ENCODE peak calls at places on chromosomes 4 and X, in ten cellular contexts. K is HCEC 1CT, Z is amniotic stem cell, Q is ELR, G is NCI-H146, T is cerebellar nuclear complex, C is OCI-M1, X is K562, N is ACHN, Y is osteocyte. U is an unnamed sample.

GRCh38 chr4:2867758-2868491 is 24.3 kb downstream of the ADD1 start:
- DNase-seq in K (peak), Z (no peak), Q (no peak), G (peak), T (no peak), C (peak), X (peak), N (no peak), Y (no peak), U (no peak)

GRCh38 chr4:175622887-175623286 is 189.2 kb downstream of the GPM6A start:
- DNase-seq in K (no peak), Z (no peak), Q (peak), G (no peak), T (no peak), C (peak), X (no peak), N (peak), Y (no peak), U (no peak)

GRCh38 chr4:116752027-116752426 is 333.3 kb downstream of the TRAM1L1 start:
- DNase-seq in K (no peak), Z (no peak), Q (no peak), G (no peak), T (no peak), C (no peak), X (no peak), N (no peak), Y (no peak), U (no peak)

GRCh38 chr4:100497729-100498250 is 20.0 kb downstream of the EMCN start:
- DNase-seq in K (peak), Z (no peak), Q (peak), G (no peak), T (no peak), C (no peak), X (no peak), N (no peak), Y (no peak), U (no peak)

GRCh38 chr4:189092596-189092995 is 848.1 kb upstream of the FRG1 start:
- DNase-seq in K (peak), Z (no peak), Q (peak), G (no peak), T (no peak), C (peak), X (no peak), N (no peak), Y (no peak), U (peak)

GRCh38 chrX:45479196-45479834 is 278.6 kb upstream of the DIPK2B start:
- DNase-seq in K (peak), Z (peak), Q (peak), G (no peak), T (no peak), C (no peak), X (no peak), N (peak), Y (no peak), U (peak)

GRCh38 chr4:26568446-26568994 is 15.4 kb upstream of the TBC1D19 start:
- DNase-seq in K (peak), Z (peak), Q (peak), G (no peak), T (no peak), C (peak), X (no peak), N (no peak), Y (no peak), U (peak)

GRCh38 chr4:82525287-82525898 is 36.4 kb downstream of the TMEM150C start:
- DNase-seq in K (no peak), Z (no peak), Q (no peak), G (peak), T (no peak), C (peak), X (no peak), N (no peak), Y (no peak), U (no peak)

GRCh38 chr4:20028694-20029093 is 223.0 kb upstream of the SLIT2 start:
- DNase-seq in K (peak), Z (peak), Q (peak), G (no peak), T (no peak), C (no peak), X (no peak), N (peak), Y (no peak), U (peak)

GRCh38 chr4:3276961-3277360 is 15.9 kb upstream of the RGS12 start:
- DNase-seq in K (peak), Z (no peak), Q (peak), G (no peak), T (no peak), C (no peak), X (no peak), N (no peak), Y (peak), U (no peak)

GRCh38 chr4:143773998-143774898 is 73.8 kb upstream of the FREM3 start:
- DNase-seq in K (no peak), Z (peak), Q (peak), G (peak), T (no peak), C (peak), X (peak), N (peak), Y (no peak), U (peak)

GRCh38 chr4:4386296-4386735 is 586 bp upstream of the NSG1 start:
- DNase-seq in K (no peak), Z (no peak), Q (no peak), G (peak), T (no peak), C (no peak), X (peak), N (no peak), Y (no peak), U (no peak)

GRCh38 chr4:15420642-15421041 is 7.2 kb upstream of the C1QTNF7 start:
- DNase-seq in K (peak), Z (peak), Q (peak), G (no peak), T (no peak), C (no peak), X (no peak), N (no peak), Y (no peak), U (no peak)

GRCh38 chrX:35726176-35726575 is 72.0 kb upstream of the MAGEB16 start:
- DNase-seq in K (no peak), Z (no peak), Q (peak), G (no peak), T (no peak), C (peak), X (no peak), N (peak), Y (no peak), U (peak)

GRCh38 chr4:772776-773175 is 53.2 kb downstream of the CPLX1 start:
- DNase-seq in K (no peak), Z (no peak), Q (no peak), G (no peak), T (no peak), C (no peak), X (no peak), N (no peak), Y (no peak), U (no peak)

GRCh38 chr4:140066031-140066930 is 87.7 kb downstream of the MAML3 start:
- DNase-seq in K (no peak), Z (no peak), Q (no peak), G (no peak), T (no peak), C (no peak), X (no peak), N (no peak), Y (no peak), U (no peak)

GRCh38 chr4:107683873-107684272 is 36.2 kb downstream of the PAPSS1 start:
- DNase-seq in K (no peak), Z (no peak), Q (no peak), G (no peak), T (no peak), C (no peak), X (no peak), N (no peak), Y (no peak), U (no peak)

GRCh38 chr4:147730333-147730732 is 1.6 kb upstream of the ARHGAP10 start:
- DNase-seq in K (no peak), Z (no peak), Q (no peak), G (no peak), T (no peak), C (no peak), X (no peak), N (peak), Y (no peak), U (no peak)

GRCh38 chr4:20260821-20261220 is 9.1 kb downstream of the SLIT2 start:
- DNase-seq in K (no peak), Z (no peak), Q (no peak), G (no peak), T (no peak), C (peak), X (no peak), N (no peak), Y (no peak), U (no peak)

GRCh38 chrX:46686003-46686645 is 72.8 kb downstream of the SLC9A7 start:
- DNase-seq in K (peak), Z (no peak), Q (peak), G (peak), T (no peak), C (peak), X (peak), N (peak), Y (no peak), U (peak)

GRCh38 chrX:36241397-36241796 is 321.9 kb downstream of the CFAP47 start:
- DNase-seq in K (no peak), Z (no peak), Q (no peak), G (no peak), T (no peak), C (peak), X (no peak), N (no peak), Y (no peak), U (no peak)

GRCh38 chr4:98557497-98557896 is 100.9 kb downstream of the TSPAN5 start:
- DNase-seq in K (peak), Z (no peak), Q (peak), G (no peak), T (no peak), C (no peak), X (no peak), N (no peak), Y (no peak), U (no peak)

GRCh38 chrX:137033774-137034507 is at the start of gene GPR101:
- DNase-seq in K (no peak), Z (no peak), Q (no peak), G (peak), T (no peak), C (no peak), X (no peak), N (no peak), Y (no peak), U (no peak)

GRCh38 chrX:143854006-143854405 is 29.9 kb upstream of the UBE2NL start:
- DNase-seq in K (peak), Z (no peak), Q (peak), G (no peak), T (no peak), C (peak), X (no peak), N (peak), Y (no peak), U (peak)

GRCh38 chr4:81455895-81456294 is 15.8 kb downstream of the RASGEF1B start:
- DNase-seq in K (no peak), Z (no peak), Q (no peak), G (no peak), T (no peak), C (peak), X (no peak), N (no peak), Y (no peak), U (no peak)

GRCh38 chr4:146062325-146062715 is 113.2 kb upstream of the LSM6 start:
- DNase-seq in K (no peak), Z (no peak), Q (no peak), G (no peak), T (no peak), C (peak), X (no peak), N (no peak), Y (no peak), U (no peak)

GRCh38 chr4:2168469-2169319 is 73.2 kb downstream of the HAUS3 start:
- DNase-seq in K (no peak), Z (no peak), Q (no peak), G (peak), T (no peak), C (no peak), X (no peak), N (no peak), Y (no peak), U (no peak)

GRCh38 chrX:71131510-71131909 is 13.1 kb downstream of the MED12 start:
- DNase-seq in K (no peak), Z (no peak), Q (no peak), G (no peak), T (no peak), C (peak), X (peak), N (no peak), Y (no peak), U (no peak)

GRCh38 chr4:72666910-72667309 is 97.9 kb upstream of the ADAMTS3 start:
- DNase-seq in K (no peak), Z (no peak), Q (no peak), G (peak), T (no peak), C (no peak), X (no peak), N (no peak), Y (no peak), U (no peak)

GRCh38 chrX:17590892-17591740 is 146.2 kb upstream of the SCML1 start:
- DNase-seq in K (peak), Z (peak), Q (peak), G (peak), T (no peak), C (peak), X (peak), N (peak), Y (no peak), U (peak)

GRCh38 chr4:6999172-7000086 is 43.7 kb upstream of the TADA2B start:
- DNase-seq in K (no peak), Z (no peak), Q (peak), G (no peak), T (no peak), C (no peak), X (peak), N (no peak), Y (peak), U (no peak)

GRCh38 chrX:134624046-134624430 is 34.2 kb downstream of the PLAC1 start:
- DNase-seq in K (no peak), Z (no peak), Q (peak), G (no peak), T (no peak), C (no peak), X (no peak), N (no peak), Y (no peak), U (no peak)

GRCh38 chrX:44400588-44400987 is 57.1 kb upstream of the EFHC2 start:
- DNase-seq in K (peak), Z (peak), Q (peak), G (no peak), T (no peak), C (peak), X (no peak), N (peak), Y (no peak), U (peak)

GRCh38 chrX:121216979-121217378 is 169.6 kb downstream of the GLUD2 start:
- DNase-seq in K (no peak), Z (no peak), Q (no peak), G (no peak), T (no peak), C (no peak), X (no peak), N (no peak), Y (no peak), U (no peak)

GRCh38 chrX:107676559-107677378 is 48.5 kb downstream of the PRPS1 start:
- DNase-seq in K (peak), Z (peak), Q (peak), G (peak), T (no peak), C (peak), X (peak), N (peak), Y (peak), U (peak)

GRCh38 chrX:12610079-12610478 is 181.1 kb upstream of the PRPS2 start:
- DNase-seq in K (peak), Z (no peak), Q (peak), G (no peak), T (no peak), C (peak), X (no peak), N (peak), Y (no peak), U (peak)

GRCh38 chr4:15336410-15337184 is 91.2 kb upstream of the C1QTNF7 start:
- DNase-seq in K (peak), Z (peak), Q (peak), G (no peak), T (no peak), C (no peak), X (no peak), N (no peak), Y (no peak), U (peak)